ENCODE peak calls at places on chromosomes 3 and 15, in six cellular contexts. S is GM04503, X is NCI-H1105, A is Kasumi-1, D is neural crest cell, H is body of pancreas. F is an unnamed sample.

GRCh38 chr3:59456852-59457485 is 407.1 kb upstream of the CFAP20DC start:
- DNase-seq in S (no peak), X (no peak), A (no peak), D (no peak), H (no peak), F (no peak)

GRCh38 chr15:49438970-49439631 is 16.1 kb downstream of the FGF7 start:
- DNase-seq in S (no peak), X (no peak), A (peak), D (no peak), H (no peak), F (no peak)

GRCh38 chr15:71812966-71813722 is 2.8 kb downstream of the NR2E3 start:
- DNase-seq in S (peak), X (no peak), A (no peak), D (no peak), H (no peak), F (no peak)

GRCh38 chr3:170107926-170108325 is 70.1 kb downstream of the GPR160 start:
- DNase-seq in S (no peak), X (no peak), A (no peak), D (no peak), H (no peak), F (no peak)

GRCh38 chr15:70580286-70580685 is 183.1 kb downstream of the UACA start:
- DNase-seq in S (no peak), X (no peak), A (no peak), D (no peak), H (no peak), F (no peak)

GRCh38 chr15:80597081-80597480 is 98.0 kb upstream of the ABHD17C start:
- DNase-seq in S (no peak), X (no peak), A (no peak), D (no peak), H (no peak), F (no peak)

GRCh38 chr3:141129049-141130038 is 78.2 kb downstream of the SPSB4 start:
- DNase-seq in S (no peak), X (no peak), A (no peak), D (no peak), H (no peak), F (no peak)

GRCh38 chr3:14540821-14541385 is 761 bp upstream of the GRIP2 start:
- DNase-seq in S (no peak), X (no peak), A (no peak), D (no peak), H (no peak), F (no peak)

GRCh38 chr3:7764091-7764490 is 737.5 kb upstream of the LMCD1 start:
- DNase-seq in S (no peak), X (no peak), A (no peak), D (no peak), H (no peak), F (no peak)

GRCh38 chr15:80503319-80503952 is 99.3 kb downstream of the ARNT2 start:
- DNase-seq in S (no peak), X (no peak), A (no peak), D (no peak), H (no peak), F (no peak)

GRCh38 chr15:99399612-99400011 is 148.3 kb downstream of the LRRC28 start:
- DNase-seq in S (no peak), X (no peak), A (no peak), D (no peak), H (no peak), F (no peak)